ENCODE peak calls at places on chromosomes 5 and 9, in five cellular contexts. B is effector memory CD4-positive, alpha-beta T cell; N is adrenal gland; M is ovary; Q is aorta. U is an unnamed sample. For H3K27me3, the result is how much of the 10 kb centered on the place peaks cover.

GRCh38 chr5:158988987-158989624 is 110.6 kb downstream of the EBF1 start:
- DNase-seq in N (no peak), Q (no peak), B (no peak), M (no peak), U (no peak)

GRCh38 chr9:89037325-89037724 is 46.1 kb downstream of the S1PR3 start:
- DNase-seq in N (no peak), B (no peak), Q (no peak), M (no peak), U (no peak)

GRCh38 chr5:1203968-1204692 is 2.7 kb downstream of the SLC6A19 start:
- DNase-seq in N (no peak), M (no peak), B (no peak), Q (peak), U (no peak)

GRCh38 chr9:12856608-12857007 is 81.8 kb downstream of the LURAP1L start:
- DNase-seq in M (no peak), Q (no peak), B (no peak), N (no peak), U (no peak)

GRCh38 chr9:99818439-99818992 is 3.2 kb upstream of the NR4A3 start:
- DNase-seq in M (no peak), B (no peak), N (no peak), Q (no peak), U (no peak)

GRCh38 chr9:21505425-21506179 is 23.5 kb upstream of the IFNE start:
- DNase-seq in N (no peak), M (no peak), B (no peak), Q (no peak), U (peak)

GRCh38 chr5:2415678-2416077 is 335.8 kb downstream of the IRX2 start:
- DNase-seq in B (no peak), N (no peak), Q (no peak), M (no peak), U (peak)

GRCh38 chr5:108521841-108522506 is 140.1 kb upstream of the FBXL17 start:
- DNase-seq in N (peak), Q (no peak), M (no peak), B (no peak), U (no peak)

GRCh38 chr5:172800088-172800551 is 29.1 kb upstream of the DUSP1 start:
- DNase-seq in N (no peak), Q (peak), B (no peak), M (no peak), U (peak)

GRCh38 chr5:24714757-24715156 is 70.0 kb upstream of the CDH10 start:
- DNase-seq in Q (no peak), B (no peak), M (no peak), N (no peak), U (peak)

GRCh38 chr5:56489272-56489671 is 256.1 kb upstream of the ANKRD55 start:
- DNase-seq in N (no peak), M (no peak), B (no peak), Q (no peak), U (no peak)

GRCh38 chr5:175609504-175609903 is 48.4 kb upstream of the HRH2 start:
- DNase-seq in M (no peak), N (no peak), Q (no peak), B (no peak), U (no peak)

GRCh38 chr9:26462213-26462612 is 430.4 kb downstream of the CAAP1 start:
- DNase-seq in N (no peak), B (no peak), M (no peak), Q (no peak), U (no peak)

GRCh38 chr9:135644631-135645218 is 5.4 kb upstream of the GLT6D1 start:
- DNase-seq in M (no peak), Q (no peak), B (no peak), N (no peak), U (no peak)

GRCh38 chr5:98605010-98605425 is 168.4 kb upstream of the RGMB start:
- DNase-seq in M (no peak), Q (no peak), N (no peak), B (no peak), U (peak)

GRCh38 chr5:133713209-133713608 is 100.9 kb upstream of the FSTL4 start:
- DNase-seq in N (no peak), Q (no peak), B (no peak), M (no peak), U (no peak)

GRCh38 chr9:133576591-133577462 is 32.4 kb downstream of the FAM163B start:
- DNase-seq in M (peak), N (no peak), B (no peak), Q (no peak), U (no peak)

GRCh38 chr5:38445374-38446028 is 110.9 kb downstream of the LIFR start:
- DNase-seq in M (peak), B (no peak), N (no peak), Q (peak), U (no peak)

GRCh38 chr5:55897905-55898304 is 46.7 kb downstream of the IL31RA start:
- DNase-seq in N (no peak), B (no peak), Q (peak), M (peak), U (peak)

GRCh38 chr9:114091711-114092110 is 7.4 kb downstream of the KIF12 start:
- DNase-seq in B (no peak), N (no peak), M (no peak), Q (no peak), U (no peak)

GRCh38 chr5:133827830-133828229 is 140.6 kb downstream of the C5orf15 start:
- DNase-seq in B (no peak), N (no peak), Q (no peak), M (no peak), U (no peak)

GRCh38 chr5:136021016-136021405 is 7.8 kb upstream of the TGFBI start:
- DNase-seq in B (no peak), N (no peak), M (no peak), Q (no peak), U (peak)

GRCh38 chr5:136018814-136019777 is 9.7 kb upstream of the TGFBI start:
- DNase-seq in Q (no peak), B (no peak), M (peak), N (no peak), U (peak)

GRCh38 chr5:136020001-136020382 is 8.8 kb upstream of the TGFBI start:
- DNase-seq in M (no peak), B (no peak), N (no peak), Q (no peak), U (no peak)

GRCh38 chr5:136022965-136023364 is 5.8 kb upstream of the TGFBI start:
- DNase-seq in B (no peak), N (no peak), Q (no peak), M (no peak), U (no peak)

GRCh38 chr5:136020383-136021015 is 8.3 kb upstream of the TGFBI start:
- DNase-seq in M (no peak), N (no peak), B (no peak), Q (no peak), U (peak)
- H3K4me3 ChIP-seq in M (no peak), N (no peak), B (no peak), Q (no peak), U (no peak)

DNA sequence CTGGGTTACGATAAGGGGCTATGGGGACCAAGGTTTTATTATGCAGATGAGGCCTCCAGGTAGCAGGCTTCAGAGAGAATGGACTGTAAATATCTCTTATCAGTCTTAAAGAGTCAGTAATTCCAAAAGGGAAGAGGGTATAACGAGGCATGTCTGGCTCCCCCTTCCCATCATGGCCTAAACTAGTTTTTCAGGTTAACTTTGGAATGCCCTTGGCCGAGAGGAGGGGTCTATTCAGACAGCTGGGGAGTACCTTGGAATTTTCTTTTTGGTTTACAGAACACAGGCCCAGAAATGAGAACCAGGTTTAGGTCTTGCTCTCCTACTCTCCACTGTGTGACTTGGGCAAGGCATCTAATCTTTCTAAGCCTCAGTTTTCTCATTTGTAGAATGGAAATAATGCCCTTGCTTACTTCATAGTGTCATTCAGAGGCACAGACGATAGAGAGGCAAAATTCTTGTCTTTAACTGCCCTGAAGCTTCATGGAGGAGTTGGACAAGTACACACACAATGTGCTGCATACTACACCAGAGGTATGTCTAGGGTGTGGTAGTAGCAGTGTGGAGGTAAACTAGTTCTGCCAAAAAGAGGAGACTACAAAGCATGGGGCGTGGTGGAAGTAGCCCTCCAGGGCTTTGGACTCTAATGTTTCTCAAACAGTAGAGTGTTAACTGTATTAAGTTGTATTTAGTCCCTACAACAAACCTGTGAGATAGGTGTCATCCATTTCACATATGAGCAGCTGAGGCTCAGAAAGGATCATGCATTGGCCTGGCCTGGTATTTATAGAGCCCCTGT is 45.5 kb downstream of the IRF1 start:
- DNase-seq in B (no peak), M (no peak), N (no peak), Q (no peak), U (no peak)
- H3K27me3 ChIP-seq in B (under half), M (under half), N (under half), Q (under half), U (under half)

DNA sequence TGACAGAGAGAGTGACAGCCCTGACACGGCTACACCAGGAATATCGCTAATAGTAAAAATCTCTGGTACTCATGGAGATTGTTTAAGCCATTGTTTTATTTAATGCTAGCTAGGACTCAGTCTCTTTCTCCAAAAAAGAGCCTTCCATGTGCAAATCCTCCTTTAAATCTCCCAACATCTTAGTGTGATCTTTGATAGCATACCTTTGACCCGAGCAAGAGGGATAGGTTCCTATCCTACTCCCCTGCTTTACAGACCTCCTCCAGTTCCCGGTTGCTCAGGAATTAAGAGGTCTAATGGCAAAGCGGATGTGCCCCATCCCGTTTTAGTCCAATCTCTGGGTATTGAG is 663 bp upstream of the FRMD3 start:
- DNase-seq in M (no peak), B (no peak), N (no peak), Q (no peak), U (no peak)
- H3K4me3 ChIP-seq in M (peak), B (no peak), N (peak), Q (peak), U (peak)

GRCh38 chr5:51384281-51384840 is 1.1 kb downstream of the ISL1 start:
- DNase-seq in B (no peak), N (no peak), M (no peak), Q (no peak), U (no peak)

GRCh38 chr5:51382508-51382758 is 815 bp upstream of the ISL1 start:
- DNase-seq in N (no peak), Q (no peak), B (no peak), M (no peak), U (no peak)

GRCh38 chr5:51382759-51383493 is at the start of gene ISL1:
- DNase-seq in Q (peak), B (no peak), M (no peak), N (peak), U (peak)

GRCh38 chr5:51385214-51385613 is 2.0 kb downstream of the ISL1 start:
- DNase-seq in M (no peak), N (no peak), B (no peak), Q (no peak), U (no peak)

GRCh38 chr5:51383494-51384081 is 340 bp downstream of the ISL1 start:
- DNase-seq in N (no peak), M (no peak), B (no peak), Q (no peak), U (no peak)
- H3K27me3 ChIP-seq in N (half or more), M (under half), B (under half), Q (under half), U (under half)

DNA sequence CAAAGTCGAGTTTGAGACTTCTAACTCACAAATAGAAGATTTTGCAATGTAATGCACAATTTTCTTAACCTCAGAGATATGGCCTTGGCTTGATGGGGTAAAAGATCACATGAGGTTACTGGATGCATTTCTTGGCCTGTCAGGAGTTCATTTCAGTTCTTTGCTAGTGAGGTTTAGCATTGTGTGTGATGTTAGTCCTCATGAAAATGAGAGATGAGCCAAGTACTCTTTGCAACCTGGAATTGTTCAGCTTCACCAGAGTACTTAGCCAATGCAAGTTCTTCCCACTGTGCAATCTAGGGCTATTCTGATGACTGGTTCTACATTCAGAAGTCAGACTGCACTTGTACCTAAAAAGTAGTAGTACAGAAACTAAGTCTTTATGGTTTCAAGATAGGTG is 24.9 kb downstream of the GNAQ start:
- DNase-seq in N (no peak), M (no peak), B (no peak), Q (no peak), U (no peak)
- H3K4me3 ChIP-seq in N (no peak), M (no peak), B (no peak), Q (no peak), U (no peak)